ENCODE peak calls at places on chromosomes 16 and 17, in seven cellular contexts. Q, W, U, A, L, S and J are unnamed samples.
A peak's percentile ranks its signal among the peaks of the same experiment; 100 is the strongest.

GRCh38 chr16:62755938-62756337 is 719.7 kb upstream of the CDH8 start:
- DNase-seq in Q (no peak), W (no peak), U (no peak), A (no peak), L (no peak), S (no peak), J (no peak)

GRCh38 chr16:11547517-11547916 is 39.2 kb downstream of the LITAF start:
- DNase-seq in Q (no peak), W (no peak), U (no peak), A (no peak), L (no peak), S (no peak), J (no peak)

GRCh38 chr16:88633684-88634140 is 4.7 kb upstream of the IL17C start:
- DNase-seq in Q (peak; percentile 62), W (no peak), U (peak; percentile 76), A (peak; percentile 27), L (peak; percentile 80), S (peak; percentile 22), J (peak; percentile 69)

GRCh38 chr16:71230122-71230845 is at the start of gene HYDIN:
- DNase-seq in Q (peak; percentile 75), W (peak; percentile 57), U (no peak), A (peak; percentile 58), L (peak; percentile 91), S (peak; percentile 57), J (peak; percentile 92)

GRCh38 chr17:39393732-39394131 is 7.7 kb downstream of the FBXL20 start:
- DNase-seq in Q (no peak), W (no peak), U (no peak), A (no peak), L (no peak), S (peak; percentile 15), J (no peak)

GRCh38 chr17:3378321-3378720 is 7.8 kb downstream of the OR3A2 start:
- DNase-seq in Q (no peak), W (no peak), U (no peak), A (no peak), L (no peak), S (no peak), J (no peak)

GRCh38 chr17:45168991-45169752 is 7.5 kb downstream of the HEXIM2 start:
- DNase-seq in Q (no peak), W (no peak), U (no peak), A (no peak), L (peak; percentile 67), S (no peak), J (no peak)

GRCh38 chr16:11877374-11877773 is 26.0 kb upstream of the RSL1D1 start:
- DNase-seq in Q (no peak), W (peak; percentile 70), U (no peak), A (peak; percentile 35), L (no peak), S (no peak), J (no peak)

GRCh38 chr16:72099377-72099818 is 5.8 kb downstream of the DHX38 start:
- DNase-seq in Q (no peak), W (peak; percentile 63), U (no peak), A (peak; percentile 51), L (no peak), S (peak; percentile 55), J (peak; percentile 75)

GRCh38 chr16:65195998-65196397 is 74.1 kb upstream of the CDH11 start:
- DNase-seq in Q (no peak), W (peak; percentile 58), U (no peak), A (peak; percentile 69), L (no peak), S (no peak), J (peak; percentile 15)

GRCh38 chr17:77466140-77466539 is 325.4 kb downstream of the SEC14L1 start:
- DNase-seq in Q (peak; percentile 43), W (no peak), U (no peak), A (no peak), L (peak; percentile 86), S (no peak), J (no peak)